ENCODE peak calls at places on chromosomes 7 and 10, in five cellular contexts. U is stomach, H is psoas muscle, D is GM04503, A is caudate nucleus. L is an unnamed sample.

GRCh38 chr10:80507484-80507880 is 30.2 kb upstream of the SH2D4B start:
- DNase-seq in U (no peak), H (peak; percentile 2), D (no peak), A (no peak), L (no peak)

GRCh38 chr7:17521437-17521836 is 223.0 kb downstream of the AHR start:
- DNase-seq in U (no peak), H (no peak), D (no peak), A (no peak), L (no peak)

GRCh38 chr7:117435475-117436043 is 8.3 kb upstream of the ASZ1 start:
- DNase-seq in U (no peak), H (no peak), D (no peak), A (no peak), L (no peak)

GRCh38 chr7:154424370-154424769 is 372.2 kb downstream of the DPP6 start:
- DNase-seq in U (no peak), H (no peak), D (no peak), A (no peak), L (no peak)

GRCh38 chr10:67779455-67780205 is 58.4 kb downstream of the DNAJC12 start:
- DNase-seq in U (peak; percentile 65), H (no peak), D (no peak), A (peak; percentile 53), L (no peak)

GRCh38 chr7:51189777-51190176 is 126.8 kb downstream of the COBL start:
- DNase-seq in U (no peak), H (no peak), D (no peak), A (no peak), L (no peak)

GRCh38 chr10:88042162-88043100 is 179.0 kb downstream of the PTEN start:
- DNase-seq in U (peak; percentile 61), H (no peak), D (peak; percentile 69), A (no peak), L (peak; percentile 52)

GRCh38 chr10:36608866-36609265 is 516.5 kb upstream of the ANKRD30A start:
- DNase-seq in U (no peak), H (no peak), D (no peak), A (no peak), L (no peak)

GRCh38 chr10:11856678-11857077 is 33.5 kb downstream of the PROSER2 start:
- DNase-seq in U (no peak), H (no peak), D (no peak), A (no peak), L (no peak)

GRCh38 chr10:43979551-43979950 is 330.9 kb upstream of the ZNF32 start:
- DNase-seq in U (no peak), H (no peak), D (no peak), A (no peak), L (no peak)

GRCh38 chr7:81339946-81340345 is 421.1 kb upstream of the SEMA3C start:
- DNase-seq in U (no peak), H (no peak), D (no peak), A (no peak), L (no peak)

GRCh38 chr7:101410743-101411476 is 48.2 kb downstream of the COL26A1 start:
- DNase-seq in U (peak; percentile 41), H (no peak), D (no peak), A (no peak), L (peak; percentile 51)

GRCh38 chr10:132397671-132398565 is 918 bp downstream of the PWWP2B start:
- DNase-seq in U (peak; percentile 68), H (peak; percentile 72), D (no peak), A (no peak), L (peak; percentile 73)

GRCh38 chr7:35037211-35037525 is at the start of gene DPY19L1:
- DNase-seq in U (no peak), H (no peak), D (no peak), A (no peak), L (no peak)

GRCh38 chr10:593901-594457 is 95.5 kb downstream of the DIP2C start:
- DNase-seq in U (peak; percentile 74), H (no peak), D (no peak), A (no peak), L (no peak)

GRCh38 chr7:130491841-130492518 is at the start of gene MEST:
- DNase-seq in U (no peak), H (no peak), D (no peak), A (peak; percentile 21), L (peak; percentile 43)

GRCh38 chr10:132590752-132591121 is 53.1 kb downstream of the INPP5A start:
- DNase-seq in U (no peak), H (no peak), D (no peak), A (no peak), L (no peak)

GRCh38 chr10:113520606-113521481 is 32.0 kb upstream of the HABP2 start:
- DNase-seq in U (peak; percentile 77), H (peak; percentile 75), D (peak; percentile 57), A (peak; percentile 24), L (peak; percentile 57)

GRCh38 chr7:5692845-5693278 is 88.6 kb downstream of the RNF216 start:
- DNase-seq in U (no peak), H (no peak), D (no peak), A (no peak), L (no peak)

GRCh38 chr10:52999258-52999657 is 226.7 kb upstream of the MBL2 start:
- DNase-seq in U (no peak), H (no peak), D (no peak), A (no peak), L (no peak)

GRCh38 chr10:122165492-122165832 is 105.6 kb upstream of the BTBD16 start:
- DNase-seq in U (no peak), H (no peak), D (no peak), A (no peak), L (no peak)

L was measured in lower lobe of right lung.